ENCODE peak calls at places on chromosomes 3 and 15, in four cellular contexts. U is GM12878, A is K562, C is HepG2. L is an unnamed sample.

GRCh38 chr15:61605343-61605742 is 376.2 kb upstream of the RORA start:
- DNase-seq in C (no peak), U (no peak), A (no peak), L (no peak)

GRCh38 chr3:8436667-8437287 is 64.8 kb upstream of the LMCD1 start:
- DNase-seq in C (no peak), A (no peak), U (no peak), L (no peak)

GRCh38 chr3:195906865-195907729 is 1.3 kb downstream of the TNK2 start:
- DNase-seq in C (no peak), U (peak), A (no peak), L (no peak)

GRCh38 chr3:123660900-123661299 is 76.0 kb upstream of the HACD2 start:
- DNase-seq in A (no peak), C (no peak), U (no peak), L (no peak)

GRCh38 chr3:104069114-104069513 is 1297.6 kb upstream of the ALCAM start:
- DNase-seq in C (no peak), U (no peak), A (no peak), L (no peak)

GRCh38 chr3:156781310-156782230 is 44.6 kb upstream of the LEKR1 start:
- DNase-seq in U (no peak), A (peak), C (no peak), L (no peak)

GRCh38 chr15:68307131-68307928 is 29.8 kb downstream of the FEM1B start:
- DNase-seq in U (no peak), C (no peak), A (no peak), L (no peak)

GRCh38 chr3:23662079-23662617 is 143.6 kb upstream of the UBE2E1 start:
- DNase-seq in U (no peak), A (no peak), C (no peak), L (no peak)

GRCh38 chr3:30944124-30944523 is 49.7 kb upstream of the GADL1 start:
- DNase-seq in C (no peak), A (no peak), U (no peak), L (no peak)

GRCh38 chr3:31936661-31937060 is 44.4 kb downstream of the OSBPL10 start:
- DNase-seq in A (no peak), U (no peak), C (no peak), L (no peak)

GRCh38 chr15:82851981-82852511 is 42.6 kb downstream of the WHAMM start:
- DNase-seq in U (no peak), C (no peak), A (no peak), L (no peak)

GRCh38 chr3:190554197-190554596 is 40.3 kb downstream of the IL1RAP start:
- DNase-seq in U (no peak), A (no peak), C (no peak), L (peak)

GRCh38 chr15:95958417-95958816 is 372.1 kb upstream of the NR2F2 start:
- DNase-seq in C (no peak), U (no peak), A (no peak), L (no peak)

GRCh38 chr3:99186016-99186415 is 284.5 kb upstream of the DCBLD2 start:
- DNase-seq in U (no peak), C (no peak), A (no peak), L (no peak)

GRCh38 chr3:136901391-136901790 is 39.4 kb downstream of the NCK1 start:
- DNase-seq in C (no peak), U (no peak), A (no peak), L (no peak)

GRCh38 chr3:38644016-38644661 is 5.3 kb downstream of the SCN5A start:
- DNase-seq in A (no peak), C (no peak), U (no peak), L (no peak)

GRCh38 chr3:192916455-192917257 is 1.0 kb downstream of the MB21D2 start:
- DNase-seq in C (peak), U (no peak), A (no peak), L (peak)

GRCh38 chr3:43537206-43537605 is 84.6 kb downstream of the ANO10 start:
- DNase-seq in C (no peak), A (no peak), U (no peak), L (no peak)

GRCh38 chr3:59423707-59424106 is 373.9 kb upstream of the CFAP20DC start:
- DNase-seq in A (no peak), C (no peak), U (no peak), L (no peak)

GRCh38 chr15:99239545-99240198 is 9.7 kb downstream of the TTC23 start:
- DNase-seq in A (no peak), U (peak), C (no peak), L (no peak)

GRCh38 chr15:77567202-77567601 is 65.5 kb downstream of the LINGO1 start:
- DNase-seq in A (no peak), U (no peak), C (no peak), L (no peak)

GRCh38 chr3:167684389-167684993 is 30.7 kb upstream of the WDR49 start:
- DNase-seq in A (peak), U (no peak), C (peak), L (peak)

GRCh38 chr3:114308830-114309229 is 15.0 kb downstream of the TIGIT start:
- DNase-seq in U (no peak), C (no peak), A (no peak), L (no peak)

GRCh38 chr15:55914446-55914845 is 79.0 kb downstream of the NEDD4 start:
- DNase-seq in C (no peak), U (no peak), A (no peak), L (no peak)

GRCh38 chr3:171815977-171816595 is 5.8 kb upstream of the PLD1 start:
- DNase-seq in U (no peak), C (no peak), A (no peak), L (no peak)

GRCh38 chr3:187211532-187212274 is 14.4 kb downstream of the RTP1 start:
- DNase-seq in A (no peak), C (no peak), U (no peak), L (no peak)

GRCh38 chr3:27559835-27560234 is 75.7 kb upstream of the SLC4A7 start:
- DNase-seq in C (no peak), U (no peak), A (no peak), L (no peak)

GRCh38 chr3:129701161-129701560 is 94.7 kb upstream of the PLXND1 start:
- DNase-seq in C (no peak), U (no peak), A (no peak), L (no peak)

GRCh38 chr15:90031231-90031791 is 30.2 kb downstream of the ZNF710 start:
- DNase-seq in U (peak), A (no peak), C (no peak), L (no peak)

GRCh38 chr3:42690191-42690590 is 4.9 kb downstream of the KLHL40 start:
- DNase-seq in A (no peak), U (no peak), C (no peak), L (no peak)

GRCh38 chr3:30720586-30721313 is 114.3 kb downstream of the TGFBR2 start:
- DNase-seq in U (no peak), C (peak), A (no peak), L (no peak)

DNA sequence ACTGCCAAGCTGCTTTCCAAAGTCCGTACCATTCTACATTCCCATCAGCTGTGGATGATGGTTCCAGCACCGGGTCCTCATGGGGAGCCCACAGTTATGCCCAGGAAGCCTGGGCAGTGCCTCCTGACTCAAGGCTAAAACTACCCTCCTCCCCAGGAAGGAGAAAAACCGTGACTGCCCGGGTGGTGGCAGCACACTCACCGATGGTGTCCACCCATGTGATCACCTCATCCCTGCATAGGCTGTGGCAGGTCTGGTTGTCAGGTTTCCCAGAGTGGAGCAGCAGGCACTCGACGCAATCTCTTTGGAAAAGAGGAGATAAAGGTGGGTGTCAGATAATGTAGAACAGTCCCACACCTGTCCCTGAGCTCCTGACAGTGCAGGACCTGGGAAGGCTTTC is 38.6 kb downstream of the UMPS start:
- DNase-seq in C (peak), A (peak), U (no peak), L (peak)
- TF ChIP-seq MAX in C (no peak), A (no peak), U (no peak), L (no peak)

GRCh38 chr3:13167829-13168228 is 94.6 kb upstream of the IQSEC1 start:
- DNase-seq in U (no peak), A (no peak), C (no peak), L (no peak)
- TF ChIP-seq NR2C2 in U (no peak), A (no peak), C (no peak), L (no peak)

GRCh38 chr3:165194477-165195135 is 1.6 kb downstream of the SLITRK3 start:
- DNase-seq in C (no peak), A (no peak), U (no peak), L (no peak)

GRCh38 chr3:165196577-165197561 is 685 bp upstream of the SLITRK3 start:
- DNase-seq in A (no peak), C (no peak), U (no peak), L (peak)

GRCh38 chr3:165195628-165196576 is at the start of gene SLITRK3:
- DNase-seq in A (no peak), C (no peak), U (no peak), L (no peak)

GRCh38 chr3:165193392-165194268 is 2.6 kb downstream of the SLITRK3 start:
- DNase-seq in C (no peak), U (no peak), A (no peak), L (peak)

DNA sequence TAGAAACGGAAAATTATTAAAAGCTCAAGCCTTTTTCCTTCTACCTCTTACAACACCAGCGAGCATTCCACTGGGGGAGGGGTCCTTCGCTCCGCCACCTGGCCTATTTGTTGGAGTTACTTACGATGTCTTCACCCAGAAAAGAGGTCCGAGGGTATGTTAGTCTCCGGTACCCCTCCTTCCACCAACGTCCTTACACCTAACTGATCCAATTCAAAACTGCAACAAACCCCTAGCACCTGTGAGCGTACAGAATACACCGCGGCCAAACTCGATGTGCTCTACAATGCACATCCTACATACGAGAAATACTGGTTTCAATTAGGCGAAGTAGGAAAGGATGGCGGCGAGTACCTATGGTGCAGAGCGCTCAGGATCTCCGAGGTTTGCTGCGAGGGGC is 958 bp downstream of the SLITRK3 start:
- DNase-seq in C (no peak), U (no peak), A (no peak), L (no peak)
- TF ChIP-seq MAX in C (no peak), U (no peak), A (no peak), L (no peak)

DNA sequence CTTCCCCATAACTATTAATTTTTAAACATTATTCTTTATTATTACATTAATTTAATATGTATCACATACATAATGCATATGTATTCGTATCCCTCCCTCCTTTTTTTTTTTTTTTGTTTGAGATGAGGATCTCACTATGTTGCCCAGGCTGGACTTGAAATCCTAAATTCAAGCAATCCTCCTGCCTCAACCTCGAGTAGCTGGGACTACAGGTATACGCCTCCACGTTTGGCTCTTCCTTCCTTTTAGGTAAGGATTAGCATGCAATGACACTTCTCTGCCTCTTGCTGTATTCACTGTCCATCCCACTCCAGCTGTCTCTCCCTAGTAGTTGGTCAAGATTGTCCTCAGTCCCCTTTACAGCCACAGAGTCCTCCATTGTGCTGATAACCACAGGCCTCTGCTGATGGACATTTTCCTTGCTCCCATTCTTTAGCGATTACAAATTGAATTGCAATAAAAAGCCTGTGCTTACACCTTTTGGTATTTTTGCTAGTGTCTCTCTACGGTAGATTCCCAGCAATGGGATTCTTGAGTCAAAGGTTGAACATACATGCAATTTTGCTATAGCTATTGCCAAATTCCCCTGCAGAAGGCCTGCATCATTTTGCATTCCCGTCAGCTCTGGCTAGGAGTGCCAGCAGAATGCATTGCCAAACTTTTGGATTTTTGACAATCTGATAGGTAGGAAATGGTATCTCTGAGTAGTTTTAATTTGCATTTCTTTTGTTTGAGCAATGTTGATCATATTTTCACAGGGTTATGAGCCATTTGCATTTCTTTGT is 156.6 kb downstream of the SMAD6 start:
- DNase-seq in C (no peak), U (no peak), A (no peak), L (no peak)
- TF ChIP-seq NR2C2 in C (no peak), U (no peak), A (no peak), L (no peak)

DNA sequence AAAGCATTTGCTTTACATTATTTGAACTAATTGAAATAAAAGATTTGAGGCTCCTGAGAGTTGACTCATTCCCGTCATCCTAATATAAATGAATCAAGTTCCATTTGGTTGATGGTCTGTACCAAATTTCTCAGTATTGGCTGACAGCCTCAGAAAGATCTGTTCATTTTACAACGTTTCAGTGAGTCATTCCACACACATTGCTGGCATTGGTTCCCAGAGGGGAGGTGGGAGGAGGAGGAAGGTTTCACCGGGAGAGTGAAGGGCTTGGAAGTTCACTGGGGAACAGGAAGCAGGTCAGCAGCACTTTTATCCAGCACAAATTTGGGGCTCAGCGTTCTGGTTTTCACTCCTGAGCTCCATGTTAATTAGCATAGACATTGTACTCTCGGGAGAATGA is 176.7 kb upstream of the CADPS start:
- DNase-seq in A (no peak), C (no peak), U (no peak), L (peak)
- TF ChIP-seq MAX in A (no peak), C (no peak), U (no peak), L (no peak)

DNA sequence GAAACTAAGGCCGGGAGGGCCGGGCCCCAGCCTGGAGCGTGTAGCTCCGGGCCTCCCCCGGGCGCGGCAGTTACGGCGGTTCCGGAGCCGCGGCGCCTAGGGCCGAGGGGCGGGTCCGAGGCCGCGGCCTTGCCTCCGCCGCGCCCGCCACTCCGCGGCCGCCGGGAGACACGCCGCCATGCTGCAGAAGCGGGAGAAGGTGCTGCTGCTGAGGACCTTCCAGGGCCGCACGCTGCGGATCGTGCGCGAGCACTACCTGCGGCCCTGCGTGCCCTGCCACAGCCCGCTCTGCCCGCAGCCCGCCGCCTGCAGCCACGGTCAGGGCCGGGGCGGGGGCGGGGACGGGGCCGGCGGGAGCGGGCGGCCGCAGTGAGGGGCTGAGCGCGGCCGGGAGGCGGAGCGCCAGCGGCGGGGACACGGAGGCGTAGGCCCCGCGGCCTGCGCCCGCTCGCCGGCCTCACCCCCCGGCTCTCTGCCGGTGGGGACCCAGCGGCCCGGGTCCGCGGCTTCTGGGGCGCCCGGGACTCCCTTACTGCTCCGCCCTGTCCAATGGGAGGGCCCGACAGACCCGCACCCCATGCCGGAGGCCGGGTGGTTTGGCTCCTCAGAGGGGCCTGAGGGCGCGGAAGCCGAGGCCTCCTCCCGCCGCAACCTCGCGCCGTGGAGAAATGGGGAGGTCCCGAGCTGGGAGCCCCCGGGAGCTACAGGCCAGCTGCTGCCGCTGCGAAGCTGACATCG is at the start of gene DIS3L:
- DNase-seq in U (peak), A (peak), C (peak), L (peak)
- TF ChIP-seq NR2C2 in U (no peak), A (no peak), C (no peak), L (no peak)

DNA sequence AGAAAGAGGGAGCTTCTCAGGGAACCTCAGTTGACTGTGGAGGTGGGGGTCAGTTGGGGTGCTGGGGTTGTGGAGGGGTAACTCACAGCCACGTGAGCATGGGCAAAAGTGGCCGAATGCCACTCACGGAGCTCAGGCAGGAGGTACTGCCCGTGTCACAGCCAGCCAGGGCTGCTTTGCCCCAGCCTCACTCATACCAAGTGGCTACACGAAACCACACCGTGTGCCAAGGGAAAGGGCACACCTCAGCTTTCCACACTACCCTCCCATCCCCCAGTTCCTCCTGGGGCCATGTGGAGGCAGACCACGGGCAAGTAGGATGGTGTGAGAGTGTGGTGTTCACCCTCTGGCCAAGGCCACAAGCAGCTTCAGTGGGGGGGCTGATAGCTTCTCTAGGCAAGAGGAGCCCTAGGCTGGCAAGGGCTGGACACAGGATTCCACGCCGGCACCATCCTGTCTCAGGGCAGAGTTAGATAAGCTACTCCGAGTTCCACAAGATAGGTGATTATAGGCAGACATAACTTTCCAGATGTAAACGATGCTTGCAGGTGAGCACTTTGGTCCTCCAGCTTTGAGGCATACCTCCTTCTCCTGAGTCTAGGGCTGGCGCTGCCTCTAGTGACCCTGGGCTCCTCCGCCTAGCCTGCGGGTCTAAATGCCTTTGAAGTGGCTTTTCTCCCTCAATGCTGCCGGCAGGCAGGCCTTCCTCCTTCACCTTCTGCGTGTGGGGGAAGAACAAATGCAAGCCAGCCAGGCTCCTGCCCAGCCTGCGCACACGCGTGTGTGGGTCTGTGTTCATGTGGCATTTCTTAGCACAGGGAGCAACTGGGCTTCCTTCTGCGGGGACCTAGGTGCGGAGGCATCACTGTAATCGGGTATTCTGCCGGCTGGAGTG is 25.0 kb downstream of the RGMA start:
- DNase-seq in C (no peak), U (no peak), A (no peak), L (no peak)
- TF ChIP-seq MAX in C (no peak), U (no peak), A (no peak), L (no peak)